ENCODE peak calls at places on chromosomes 6 and 20, in six cellular contexts. One of them, this sample, is unnamed. For H3K27me3 and H3K4me1, the result is how much of the 10 kb centered on the place peaks cover.

GRCh38 chr6:56571605-56572004 is 71.1 kb downstream of the DST start:
- DNase-seq in mesendoderm: no peak
- DNase-seq in right atrium auricular region: no peak
- DNase-seq in CD8-positive, alpha-beta T cell: no peak
- DNase-seq in gastrocnemius medialis: no peak
- DNase-seq in CD4-positive, CD25-positive, alpha-beta regulatory T cell: no peak
- DNase-seq in this sample: no peak

GRCh38 chr20:1417273-1417672 is 24.4 kb upstream of the FKBP1A start:
- DNase-seq in mesendoderm: peak
- DNase-seq in right atrium auricular region: no peak
- DNase-seq in CD8-positive, alpha-beta T cell: no peak
- DNase-seq in gastrocnemius medialis: no peak
- DNase-seq in CD4-positive, CD25-positive, alpha-beta regulatory T cell: no peak
- DNase-seq in this sample: no peak

GRCh38 chr6:158819213-158819976 is at the start of gene EZR:
- DNase-seq in mesendoderm: peak
- DNase-seq in right atrium auricular region: peak
- DNase-seq in CD8-positive, alpha-beta T cell: peak
- DNase-seq in gastrocnemius medialis: peak
- DNase-seq in CD4-positive, CD25-positive, alpha-beta regulatory T cell: peak
- DNase-seq in this sample: peak

GRCh38 chr20:32535316-32535952 is 49.7 kb downstream of the NOL4L start:
- DNase-seq in mesendoderm: no peak
- DNase-seq in right atrium auricular region: no peak
- DNase-seq in CD8-positive, alpha-beta T cell: peak
- DNase-seq in gastrocnemius medialis: no peak
- DNase-seq in CD4-positive, CD25-positive, alpha-beta regulatory T cell: peak
- DNase-seq in this sample: peak

GRCh38 chr6:82686719-82687118 is 323.1 kb downstream of the TPBG start:
- DNase-seq in mesendoderm: no peak
- DNase-seq in right atrium auricular region: no peak
- DNase-seq in CD8-positive, alpha-beta T cell: no peak
- DNase-seq in gastrocnemius medialis: no peak
- DNase-seq in CD4-positive, CD25-positive, alpha-beta regulatory T cell: no peak
- DNase-seq in this sample: no peak

GRCh38 chr6:135087403-135087802 is 32.8 kb upstream of the HBS1L start:
- DNase-seq in mesendoderm: peak
- DNase-seq in right atrium auricular region: no peak
- DNase-seq in CD8-positive, alpha-beta T cell: peak
- DNase-seq in gastrocnemius medialis: no peak
- DNase-seq in CD4-positive, CD25-positive, alpha-beta regulatory T cell: no peak
- DNase-seq in this sample: no peak

GRCh38 chr6:112956696-112957525 is 609.8 kb downstream of the RFPL4B start:
- DNase-seq in mesendoderm: no peak
- DNase-seq in right atrium auricular region: no peak
- DNase-seq in CD8-positive, alpha-beta T cell: no peak
- DNase-seq in gastrocnemius medialis: no peak
- DNase-seq in CD4-positive, CD25-positive, alpha-beta regulatory T cell: no peak
- DNase-seq in this sample: no peak

GRCh38 chr6:75204959-75205775 is 686 bp downstream of the COL12A1 start:
- DNase-seq in mesendoderm: peak
- DNase-seq in right atrium auricular region: no peak
- DNase-seq in CD8-positive, alpha-beta T cell: no peak
- DNase-seq in gastrocnemius medialis: no peak
- DNase-seq in CD4-positive, CD25-positive, alpha-beta regulatory T cell: peak
- DNase-seq in this sample: no peak

GRCh38 chr6:163897030-163897429 is 482.5 kb downstream of the QKI start:
- DNase-seq in mesendoderm: no peak
- DNase-seq in right atrium auricular region: no peak
- DNase-seq in CD8-positive, alpha-beta T cell: no peak
- DNase-seq in gastrocnemius medialis: peak
- DNase-seq in CD4-positive, CD25-positive, alpha-beta regulatory T cell: no peak
- DNase-seq in this sample: no peak
- H3K27me3 ChIP-seq in mesendoderm: under half
- H3K27me3 ChIP-seq in right atrium auricular region: under half
- H3K27me3 ChIP-seq in CD8-positive, alpha-beta T cell: under half
- H3K27me3 ChIP-seq in gastrocnemius medialis: under half
- H3K27me3 ChIP-seq in CD4-positive, CD25-positive, alpha-beta regulatory T cell: under half
- H3K27me3 ChIP-seq in this sample: under half

GRCh38 chr6:143397229-143398222 is 53.0 kb downstream of the ADAT2 start:
- DNase-seq in mesendoderm: peak
- DNase-seq in right atrium auricular region: peak
- DNase-seq in CD8-positive, alpha-beta T cell: peak
- DNase-seq in gastrocnemius medialis: no peak
- DNase-seq in CD4-positive, CD25-positive, alpha-beta regulatory T cell: no peak
- DNase-seq in this sample: no peak
- H3K27ac ChIP-seq in mesendoderm: peak
- H3K27ac ChIP-seq in right atrium auricular region: no peak
- H3K27ac ChIP-seq in CD8-positive, alpha-beta T cell: no peak
- H3K27ac ChIP-seq in gastrocnemius medialis: no peak
- H3K27ac ChIP-seq in CD4-positive, CD25-positive, alpha-beta regulatory T cell: no peak
- H3K27ac ChIP-seq in this sample: no peak

DNA sequence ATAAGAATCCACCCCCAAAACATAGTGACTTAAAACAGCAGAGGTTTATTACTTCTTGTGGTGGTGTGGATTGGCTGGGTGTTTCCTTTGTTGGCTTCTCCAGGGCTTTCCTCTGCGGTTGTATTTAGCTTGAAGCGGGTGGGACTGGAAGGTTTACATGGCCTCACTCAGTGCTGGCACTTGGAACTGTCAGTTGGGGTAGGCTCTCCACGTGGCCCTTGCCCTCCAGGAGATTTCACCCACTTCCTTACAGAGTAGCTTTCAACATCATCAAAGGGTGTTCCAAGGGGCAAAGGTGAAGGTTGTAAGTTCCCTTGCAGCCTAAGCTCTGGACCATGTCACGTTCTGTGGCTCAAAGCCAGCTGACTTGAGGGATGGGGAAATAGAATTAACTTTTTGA is 32.5 kb upstream of the NKX2-2 start:
- DNase-seq in mesendoderm: no peak
- DNase-seq in right atrium auricular region: no peak
- DNase-seq in CD8-positive, alpha-beta T cell: no peak
- DNase-seq in gastrocnemius medialis: no peak
- DNase-seq in CD4-positive, CD25-positive, alpha-beta regulatory T cell: no peak
- DNase-seq in this sample: no peak
- H3K4me1 ChIP-seq in mesendoderm: under half
- H3K4me1 ChIP-seq in right atrium auricular region: under half
- H3K4me1 ChIP-seq in CD8-positive, alpha-beta T cell: under half
- H3K4me1 ChIP-seq in gastrocnemius medialis: under half
- H3K4me1 ChIP-seq in CD4-positive, CD25-positive, alpha-beta regulatory T cell: under half
- H3K4me1 ChIP-seq in this sample: under half

GRCh38 chr6:40588480-40588879 is 1.3 kb upstream of the LRFN2 start:
- DNase-seq in mesendoderm: peak
- DNase-seq in right atrium auricular region: no peak
- DNase-seq in CD8-positive, alpha-beta T cell: no peak
- DNase-seq in gastrocnemius medialis: no peak
- DNase-seq in CD4-positive, CD25-positive, alpha-beta regulatory T cell: no peak
- DNase-seq in this sample: no peak
- H3K27me3 ChIP-seq in mesendoderm: under half
- H3K27me3 ChIP-seq in right atrium auricular region: under half
- H3K27me3 ChIP-seq in CD8-positive, alpha-beta T cell: under half
- H3K27me3 ChIP-seq in gastrocnemius medialis: under half
- H3K27me3 ChIP-seq in CD4-positive, CD25-positive, alpha-beta regulatory T cell: under half
- H3K27me3 ChIP-seq in this sample: under half

GRCh38 chr20:5835234-5835845 is 85.1 kb downstream of the SHLD1 start:
- DNase-seq in mesendoderm: no peak
- DNase-seq in right atrium auricular region: no peak
- DNase-seq in CD8-positive, alpha-beta T cell: no peak
- DNase-seq in gastrocnemius medialis: no peak
- DNase-seq in CD4-positive, CD25-positive, alpha-beta regulatory T cell: peak
- DNase-seq in this sample: no peak
- H3K27ac ChIP-seq in mesendoderm: no peak
- H3K27ac ChIP-seq in right atrium auricular region: peak
- H3K27ac ChIP-seq in CD8-positive, alpha-beta T cell: peak
- H3K27ac ChIP-seq in gastrocnemius medialis: no peak
- H3K27ac ChIP-seq in CD4-positive, CD25-positive, alpha-beta regulatory T cell: peak
- H3K27ac ChIP-seq in this sample: peak

DNA sequence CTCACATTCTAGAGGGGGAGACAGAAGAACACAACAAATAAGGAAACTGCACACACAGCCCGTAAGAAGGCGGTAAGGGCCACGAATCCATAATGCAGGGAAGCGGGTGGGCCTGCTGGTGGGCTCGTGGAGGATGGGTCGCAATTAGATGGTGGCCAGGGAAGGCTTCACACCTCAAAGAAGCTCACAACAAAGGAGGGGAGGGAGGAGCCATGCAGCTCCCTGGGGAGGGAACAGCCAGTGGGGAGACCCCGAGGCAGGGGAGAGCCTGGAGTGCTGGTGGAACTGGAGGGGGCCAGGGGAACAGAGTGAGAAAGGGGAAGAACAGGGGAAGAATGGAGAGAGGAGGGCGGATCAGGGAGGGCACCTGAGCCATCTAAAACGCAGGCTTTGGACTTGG is 13.4 kb downstream of the SRC start:
- DNase-seq in mesendoderm: no peak
- DNase-seq in right atrium auricular region: no peak
- DNase-seq in CD8-positive, alpha-beta T cell: no peak
- DNase-seq in gastrocnemius medialis: no peak
- DNase-seq in CD4-positive, CD25-positive, alpha-beta regulatory T cell: no peak
- DNase-seq in this sample: no peak
- H3K4me1 ChIP-seq in mesendoderm: under half
- H3K4me1 ChIP-seq in right atrium auricular region: under half
- H3K4me1 ChIP-seq in CD8-positive, alpha-beta T cell: under half
- H3K4me1 ChIP-seq in gastrocnemius medialis: under half
- H3K4me1 ChIP-seq in CD4-positive, CD25-positive, alpha-beta regulatory T cell: under half
- H3K4me1 ChIP-seq in this sample: under half

GRCh38 chr6:169794317-169795055 is 43.1 kb downstream of the ERMARD start:
- DNase-seq in mesendoderm: no peak
- DNase-seq in right atrium auricular region: peak
- DNase-seq in CD8-positive, alpha-beta T cell: peak
- DNase-seq in gastrocnemius medialis: no peak
- DNase-seq in CD4-positive, CD25-positive, alpha-beta regulatory T cell: no peak
- DNase-seq in this sample: no peak
- H3K27me3 ChIP-seq in mesendoderm: under half
- H3K27me3 ChIP-seq in right atrium auricular region: under half
- H3K27me3 ChIP-seq in CD8-positive, alpha-beta T cell: under half
- H3K27me3 ChIP-seq in gastrocnemius medialis: under half
- H3K27me3 ChIP-seq in CD4-positive, CD25-positive, alpha-beta regulatory T cell: under half
- H3K27me3 ChIP-seq in this sample: under half

This sample was measured in naive thymus-derived CD4-positive, alpha-beta T cell.